ENCODE peak calls at places on chromosomes 7 and 10, in nine cellular contexts. One of them, this sample, is unnamed.

GRCh38 chr10:96324447-96324846 is 20.2 kb downstream of the DNTT start:
- DNase-seq in neural progenitor cell: no peak
- DNase-seq in PC-9: no peak
- DNase-seq in MM.1S: no peak
- DNase-seq in HCT116: no peak
- DNase-seq in hepatocyte: no peak
- DNase-seq in fibroblast of lung: no peak
- DNase-seq in PC-3: no peak
- DNase-seq in keratinocyte: no peak
- DNase-seq in this sample: no peak

GRCh38 chr10:70492786-70493659 is 14.5 kb downstream of the PALD1 start:
- DNase-seq in hepatocyte: no peak
- DNase-seq in fibroblast of lung: no peak
- DNase-seq in HCT116: no peak
- DNase-seq in keratinocyte: peak
- DNase-seq in MM.1S: no peak
- DNase-seq in PC-3: peak
- DNase-seq in PC-9: no peak
- DNase-seq in neural progenitor cell: no peak
- DNase-seq in this sample: peak

GRCh38 chr10:119198438-119198837 is 8.9 kb upstream of the GRK5 start:
- DNase-seq in neural progenitor cell: peak
- DNase-seq in HCT116: no peak
- DNase-seq in hepatocyte: no peak
- DNase-seq in keratinocyte: no peak
- DNase-seq in PC-3: no peak
- DNase-seq in fibroblast of lung: no peak
- DNase-seq in PC-9: no peak
- DNase-seq in MM.1S: peak
- DNase-seq in this sample: no peak

GRCh38 chr10:108465871-108466641 is 1301.5 kb upstream of the SORCS1 start:
- DNase-seq in hepatocyte: peak
- DNase-seq in HCT116: no peak
- DNase-seq in keratinocyte: no peak
- DNase-seq in PC-3: no peak
- DNase-seq in fibroblast of lung: no peak
- DNase-seq in PC-9: no peak
- DNase-seq in MM.1S: no peak
- DNase-seq in neural progenitor cell: peak
- DNase-seq in this sample: peak

GRCh38 chr7:147771344-147771743 is 819.2 kb upstream of the C7orf33 start:
- DNase-seq in MM.1S: no peak
- DNase-seq in hepatocyte: no peak
- DNase-seq in neural progenitor cell: peak
- DNase-seq in PC-9: no peak
- DNase-seq in keratinocyte: no peak
- DNase-seq in HCT116: no peak
- DNase-seq in fibroblast of lung: no peak
- DNase-seq in PC-3: no peak
- DNase-seq in this sample: no peak

GRCh38 chr10:100655760-100656421 is 89.5 kb upstream of the PAX2 start:
- DNase-seq in keratinocyte: no peak
- DNase-seq in hepatocyte: no peak
- DNase-seq in PC-9: no peak
- DNase-seq in MM.1S: no peak
- DNase-seq in fibroblast of lung: no peak
- DNase-seq in neural progenitor cell: peak
- DNase-seq in PC-3: no peak
- DNase-seq in HCT116: no peak
- DNase-seq in this sample: no peak

GRCh38 chr10:128125416-128125943 is 743 bp downstream of the MKI67 start:
- DNase-seq in fibroblast of lung: no peak
- DNase-seq in HCT116: no peak
- DNase-seq in hepatocyte: peak
- DNase-seq in neural progenitor cell: peak
- DNase-seq in keratinocyte: no peak
- DNase-seq in PC-9: no peak
- DNase-seq in MM.1S: peak
- DNase-seq in PC-3: peak
- DNase-seq in this sample: peak

GRCh38 chr7:37040330-37040729 is 316.0 kb upstream of the AOAH start:
- DNase-seq in fibroblast of lung: peak
- DNase-seq in HCT116: no peak
- DNase-seq in PC-9: no peak
- DNase-seq in keratinocyte: no peak
- DNase-seq in neural progenitor cell: no peak
- DNase-seq in PC-3: no peak
- DNase-seq in MM.1S: no peak
- DNase-seq in hepatocyte: no peak
- DNase-seq in this sample: no peak

GRCh38 chr10:44300666-44301649 is 83.9 kb downstream of the CXCL12 start:
- DNase-seq in neural progenitor cell: no peak
- DNase-seq in fibroblast of lung: peak
- DNase-seq in HCT116: peak
- DNase-seq in hepatocyte: no peak
- DNase-seq in MM.1S: no peak
- DNase-seq in PC-9: peak
- DNase-seq in keratinocyte: peak
- DNase-seq in PC-3: peak
- DNase-seq in this sample: peak

GRCh38 chr10:129411772-129412171 is 55.3 kb upstream of the MGMT start:
- DNase-seq in PC-9: no peak
- DNase-seq in HCT116: no peak
- DNase-seq in hepatocyte: no peak
- DNase-seq in MM.1S: no peak
- DNase-seq in fibroblast of lung: no peak
- DNase-seq in PC-3: no peak
- DNase-seq in keratinocyte: no peak
- DNase-seq in neural progenitor cell: no peak
- DNase-seq in this sample: no peak

GRCh38 chr10:306654-307185 is 171.5 kb downstream of the ZMYND11 start:
- DNase-seq in keratinocyte: no peak
- DNase-seq in PC-9: peak
- DNase-seq in PC-3: no peak
- DNase-seq in hepatocyte: no peak
- DNase-seq in HCT116: no peak
- DNase-seq in fibroblast of lung: no peak
- DNase-seq in MM.1S: no peak
- DNase-seq in neural progenitor cell: peak
- DNase-seq in this sample: no peak

GRCh38 chr7:95859434-95859833 is 87.1 kb downstream of the DYNC1I1 start:
- DNase-seq in keratinocyte: no peak
- DNase-seq in PC-3: peak
- DNase-seq in fibroblast of lung: no peak
- DNase-seq in MM.1S: no peak
- DNase-seq in PC-9: peak
- DNase-seq in hepatocyte: peak
- DNase-seq in neural progenitor cell: peak
- DNase-seq in HCT116: no peak
- DNase-seq in this sample: peak

GRCh38 chr10:89466599-89467035 is 52.2 kb downstream of the IFIT5 start:
- DNase-seq in PC-9: peak
- DNase-seq in fibroblast of lung: peak
- DNase-seq in HCT116: peak
- DNase-seq in hepatocyte: peak
- DNase-seq in neural progenitor cell: peak
- DNase-seq in MM.1S: no peak
- DNase-seq in PC-3: peak
- DNase-seq in keratinocyte: peak
- DNase-seq in this sample: peak

GRCh38 chr7:16035392-16035791 is 348.9 kb upstream of the MEOX2 start:
- DNase-seq in PC-3: no peak
- DNase-seq in hepatocyte: no peak
- DNase-seq in keratinocyte: no peak
- DNase-seq in neural progenitor cell: no peak
- DNase-seq in MM.1S: no peak
- DNase-seq in HCT116: no peak
- DNase-seq in fibroblast of lung: no peak
- DNase-seq in PC-9: no peak
- DNase-seq in this sample: no peak

GRCh38 chr7:16028651-16029050 is 342.2 kb upstream of the MEOX2 start:
- DNase-seq in HCT116: no peak
- DNase-seq in keratinocyte: no peak
- DNase-seq in MM.1S: no peak
- DNase-seq in PC-3: no peak
- DNase-seq in PC-9: no peak
- DNase-seq in fibroblast of lung: peak
- DNase-seq in hepatocyte: no peak
- DNase-seq in neural progenitor cell: no peak
- DNase-seq in this sample: no peak

GRCh38 chr7:16034866-16035265 is 348.4 kb upstream of the MEOX2 start:
- DNase-seq in keratinocyte: no peak
- DNase-seq in PC-9: no peak
- DNase-seq in fibroblast of lung: no peak
- DNase-seq in neural progenitor cell: no peak
- DNase-seq in MM.1S: no peak
- DNase-seq in HCT116: no peak
- DNase-seq in hepatocyte: no peak
- DNase-seq in PC-3: no peak
- DNase-seq in this sample: no peak

GRCh38 chr7:16033233-16033632 is 346.8 kb upstream of the MEOX2 start:
- DNase-seq in hepatocyte: no peak
- DNase-seq in HCT116: no peak
- DNase-seq in keratinocyte: no peak
- DNase-seq in neural progenitor cell: no peak
- DNase-seq in fibroblast of lung: no peak
- DNase-seq in PC-9: no peak
- DNase-seq in MM.1S: no peak
- DNase-seq in PC-3: no peak
- DNase-seq in this sample: no peak

GRCh38 chr7:16034353-16034752 is 347.9 kb upstream of the MEOX2 start:
- DNase-seq in neural progenitor cell: no peak
- DNase-seq in keratinocyte: no peak
- DNase-seq in MM.1S: no peak
- DNase-seq in PC-9: no peak
- DNase-seq in HCT116: no peak
- DNase-seq in PC-3: peak
- DNase-seq in fibroblast of lung: peak
- DNase-seq in hepatocyte: no peak
- DNase-seq in this sample: peak
- TF ChIP-seq EZH2 in neural progenitor cell: no peak
- TF ChIP-seq EZH2 in keratinocyte: no peak
- TF ChIP-seq EZH2 in MM.1S: no peak
- TF ChIP-seq EZH2 in PC-9: no peak
- TF ChIP-seq EZH2 in HCT116: no peak
- TF ChIP-seq EZH2 in PC-3: no peak
- TF ChIP-seq EZH2 in fibroblast of lung: no peak
- TF ChIP-seq EZH2 in hepatocyte: no peak
- TF ChIP-seq EZH2 in this sample: no peak

DNA sequence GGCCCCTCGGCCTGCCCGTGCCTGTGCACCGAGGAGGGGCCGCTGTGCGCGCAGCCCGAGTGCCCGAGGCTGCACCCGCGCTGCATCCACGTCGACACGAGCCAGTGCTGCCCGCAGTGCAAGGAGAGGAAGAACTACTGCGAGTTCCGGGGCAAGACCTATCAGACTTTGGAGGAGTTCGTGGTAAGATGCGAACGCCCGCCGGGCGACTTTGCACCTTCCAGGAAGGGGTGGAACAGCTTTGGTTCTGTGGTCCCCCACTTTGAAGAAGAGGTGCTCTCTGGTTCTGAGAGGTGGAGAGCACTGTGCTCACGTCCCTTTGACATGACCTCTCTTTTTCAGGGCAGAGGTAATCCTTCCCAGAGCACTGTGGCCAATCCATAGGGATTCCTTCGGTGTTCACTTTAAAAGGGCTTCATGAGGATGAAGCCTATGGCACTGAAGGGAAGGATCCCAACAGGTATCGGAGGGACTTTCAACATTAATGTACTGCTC is 2.6 kb downstream of the VWC2 start:
- DNase-seq in MM.1S: no peak
- DNase-seq in fibroblast of lung: no peak
- DNase-seq in hepatocyte: no peak
- DNase-seq in keratinocyte: no peak
- DNase-seq in HCT116: no peak
- DNase-seq in PC-9: no peak
- DNase-seq in neural progenitor cell: no peak
- DNase-seq in PC-3: no peak
- DNase-seq in this sample: no peak
- TF ChIP-seq EZH2 in MM.1S: no peak
- TF ChIP-seq EZH2 in fibroblast of lung: no peak
- TF ChIP-seq EZH2 in hepatocyte: no peak
- TF ChIP-seq EZH2 in keratinocyte: no peak
- TF ChIP-seq EZH2 in HCT116: no peak
- TF ChIP-seq EZH2 in PC-9: no peak
- TF ChIP-seq EZH2 in neural progenitor cell: peak
- TF ChIP-seq EZH2 in PC-3: no peak
- TF ChIP-seq EZH2 in this sample: peak

GRCh38 chr7:157012113-157012547 is 1.7 kb upstream of the MNX1 start:
- DNase-seq in PC-3: no peak
- DNase-seq in fibroblast of lung: no peak
- DNase-seq in hepatocyte: no peak
- DNase-seq in HCT116: no peak
- DNase-seq in neural progenitor cell: no peak
- DNase-seq in PC-9: no peak
- DNase-seq in MM.1S: peak
- DNase-seq in keratinocyte: no peak
- DNase-seq in this sample: no peak
- TF ChIP-seq EZH2 in PC-3: no peak
- TF ChIP-seq EZH2 in fibroblast of lung: peak
- TF ChIP-seq EZH2 in hepatocyte: no peak
- TF ChIP-seq EZH2 in HCT116: no peak
- TF ChIP-seq EZH2 in neural progenitor cell: no peak
- TF ChIP-seq EZH2 in PC-9: no peak
- TF ChIP-seq EZH2 in MM.1S: no peak
- TF ChIP-seq EZH2 in keratinocyte: no peak
- TF ChIP-seq EZH2 in this sample: no peak

GRCh38 chr10:122161795-122162194 is 109.3 kb upstream of the BTBD16 start:
- DNase-seq in PC-9: no peak
- DNase-seq in PC-3: no peak
- DNase-seq in keratinocyte: no peak
- DNase-seq in hepatocyte: no peak
- DNase-seq in fibroblast of lung: no peak
- DNase-seq in MM.1S: no peak
- DNase-seq in HCT116: no peak
- DNase-seq in neural progenitor cell: no peak
- DNase-seq in this sample: no peak

GRCh38 chr10:122162566-122163181 is 108.4 kb upstream of the BTBD16 start:
- DNase-seq in MM.1S: no peak
- DNase-seq in hepatocyte: peak
- DNase-seq in HCT116: no peak
- DNase-seq in PC-9: no peak
- DNase-seq in PC-3: no peak
- DNase-seq in fibroblast of lung: no peak
- DNase-seq in keratinocyte: no peak
- DNase-seq in neural progenitor cell: no peak
- DNase-seq in this sample: no peak

GRCh38 chr10:122164815-122165491 is 106.1 kb upstream of the BTBD16 start:
- DNase-seq in PC-3: no peak
- DNase-seq in fibroblast of lung: no peak
- DNase-seq in HCT116: no peak
- DNase-seq in neural progenitor cell: peak
- DNase-seq in hepatocyte: peak
- DNase-seq in keratinocyte: no peak
- DNase-seq in MM.1S: no peak
- DNase-seq in PC-9: no peak
- DNase-seq in this sample: no peak

GRCh38 chr10:122164028-122164601 is 107.0 kb upstream of the BTBD16 start:
- DNase-seq in fibroblast of lung: peak
- DNase-seq in PC-3: no peak
- DNase-seq in PC-9: no peak
- DNase-seq in neural progenitor cell: peak
- DNase-seq in HCT116: no peak
- DNase-seq in hepatocyte: peak
- DNase-seq in MM.1S: no peak
- DNase-seq in keratinocyte: no peak
- DNase-seq in this sample: no peak

GRCh38 chr10:122163182-122164027 is 107.7 kb upstream of the BTBD16 start:
- DNase-seq in PC-9: no peak
- DNase-seq in fibroblast of lung: peak
- DNase-seq in PC-3: no peak
- DNase-seq in neural progenitor cell: peak
- DNase-seq in HCT116: no peak
- DNase-seq in hepatocyte: peak
- DNase-seq in MM.1S: no peak
- DNase-seq in keratinocyte: no peak
- DNase-seq in this sample: no peak
- TF ChIP-seq EZH2 in PC-9: no peak
- TF ChIP-seq EZH2 in fibroblast of lung: no peak
- TF ChIP-seq EZH2 in PC-3: no peak
- TF ChIP-seq EZH2 in neural progenitor cell: no peak
- TF ChIP-seq EZH2 in HCT116: no peak
- TF ChIP-seq EZH2 in hepatocyte: no peak
- TF ChIP-seq EZH2 in MM.1S: no peak
- TF ChIP-seq EZH2 in keratinocyte: no peak
- TF ChIP-seq EZH2 in this sample: no peak

This sample was measured in mammary epithelial cell.